ENCODE peak calls at places on chromosomes 7 and 10, in eight cellular contexts. N is lower lobe of right lung; P is A673; O is CD4-positive, alpha-beta memory T cell; E is brain microvascular endothelial cell; M is trophoblast cell; U is colonic mucosa; A is esophagus squamous epithelium. G is an unnamed sample.

GRCh38 chr7:100400656-100401055 is 27.4 kb downstream of the PILRA start:
- DNase-seq in P (peak; percentile 47), E (no peak), N (no peak), M (peak; percentile 55), U (no peak), A (no peak), O (no peak), G (no peak)

GRCh38 chr7:31478018-31478417 is 35.9 kb upstream of the ITPRID1 start:
- DNase-seq in A (no peak), O (no peak), M (peak; percentile 71), P (no peak), U (no peak), N (no peak), E (no peak), G (no peak)

GRCh38 chr10:99296605-99297004 is 32.6 kb upstream of the CNNM1 start:
- DNase-seq in N (no peak), A (no peak), M (no peak), E (no peak), U (no peak), P (no peak), O (no peak), G (no peak)

GRCh38 chr7:11343818-11344413 is 370.2 kb downstream of the PHF14 start:
- DNase-seq in P (peak; percentile 68), U (no peak), N (no peak), O (peak; percentile 30), M (peak; percentile 87), E (peak; percentile 14), A (no peak), G (no peak)

GRCh38 chr10:68647928-68648327 is 73.1 kb upstream of the CCAR1 start:
- DNase-seq in N (no peak), E (peak; percentile 46), U (no peak), O (no peak), M (peak; percentile 44), A (no peak), P (peak; percentile 75), G (no peak)

GRCh38 chr7:148611692-148612091 is 21.1 kb downstream of the C7orf33 start:
- DNase-seq in U (no peak), M (peak; percentile 49), E (no peak), A (no peak), N (no peak), O (no peak), P (no peak), G (no peak)

GRCh38 chr10:47198221-47198620 is 101.8 kb upstream of the GDF10 start:
- DNase-seq in O (no peak), A (no peak), E (no peak), N (no peak), P (no peak), M (peak; percentile 27), U (no peak), G (no peak)

GRCh38 chr7:41885078-41885477 is 182.2 kb upstream of the INHBA start:
- DNase-seq in O (no peak), U (no peak), M (no peak), E (no peak), P (no peak), N (no peak), A (no peak), G (no peak)

GRCh38 chr7:602341-603141 is 82.9 kb upstream of the PDGFA start:
- DNase-seq in U (no peak), P (no peak), A (no peak), M (peak; percentile 1), E (no peak), N (peak; percentile 76), O (no peak), G (peak; percentile 23)

GRCh38 chr7:74454059-74454947 is 597 bp downstream of the GTF2IRD1 start:
- DNase-seq in M (no peak), A (no peak), N (no peak), O (no peak), E (no peak), P (no peak), U (no peak), G (no peak)

GRCh38 chr10:104299031-104299904 is 30.3 kb downstream of the GSTO2 start:
- DNase-seq in A (no peak), E (peak; percentile 90), M (peak; percentile 86), U (no peak), O (no peak), P (no peak), N (no peak), G (no peak)

GRCh38 chr10:116272497-116273221 is at the start of gene GFRA1:
- DNase-seq in N (no peak), U (no peak), A (no peak), P (peak; percentile 14), M (no peak), E (no peak), O (no peak), G (no peak)

GRCh38 chr10:122323941-122324675 is 50.4 kb upstream of the PLEKHA1 start:
- DNase-seq in N (no peak), M (peak; percentile 33), U (no peak), P (no peak), O (no peak), E (no peak), A (no peak), G (no peak)

GRCh38 chr7:5510426-5511045 is 86.9 kb upstream of the TNRC18 start:
- DNase-seq in N (no peak), A (no peak), U (no peak), O (no peak), M (no peak), P (no peak), E (no peak), G (no peak)

GRCh38 chr10:100728928-100729876 is 16.2 kb upstream of the PAX2 start:
- DNase-seq in O (no peak), M (peak; percentile 61), N (no peak), E (no peak), U (peak; percentile 31), A (no peak), P (peak; percentile 50), G (no peak)

GRCh38 chr7:119465798-119466305 is 807.1 kb upstream of the KCND2 start:
- DNase-seq in M (no peak), U (no peak), P (no peak), O (no peak), E (no peak), A (no peak), N (no peak), G (no peak)

GRCh38 chr7:84654287-84654686 is 459.7 kb upstream of the SEMA3A start:
- DNase-seq in M (no peak), A (no peak), N (no peak), P (peak; percentile 47), U (no peak), O (no peak), E (no peak), G (no peak)

GRCh38 chr7:31443457-31443856 is 70.4 kb upstream of the ITPRID1 start:
- DNase-seq in A (no peak), O (no peak), P (peak; percentile 89), M (peak; percentile 79), E (peak; percentile 12), N (no peak), U (no peak), G (no peak)

GRCh38 chr10:100186813-100187212 is 984 bp upstream of the ERLIN1 start:
- DNase-seq in N (no peak), U (peak; percentile 29), E (no peak), A (no peak), P (peak; percentile 35), M (no peak), O (no peak), G (no peak)

GRCh38 chr10:43959854-43960415 is 311.3 kb upstream of the ZNF32 start:
- DNase-seq in U (no peak), A (no peak), O (no peak), N (no peak), E (no peak), P (no peak), M (no peak), G (no peak)

GRCh38 chr10:100192350-100192749 is 6.5 kb upstream of the ERLIN1 start:
- DNase-seq in P (no peak), M (peak; percentile 12), E (no peak), A (no peak), U (no peak), N (no peak), O (no peak), G (no peak)

GRCh38 chr10:21750424-21750823 is 216.4 kb downstream of the MLLT10 start:
- DNase-seq in N (no peak), E (no peak), A (no peak), M (no peak), P (no peak), U (no peak), O (no peak), G (no peak)
- H3K4me3 ChIP-seq in N (no peak overlapping the region), E (no peak overlapping the region), A (no peak overlapping the region), M (no peak overlapping the region), P (no peak overlapping the region), U (no peak overlapping the region), O (no peak overlapping the region), G (no peak overlapping the region)

DNA sequence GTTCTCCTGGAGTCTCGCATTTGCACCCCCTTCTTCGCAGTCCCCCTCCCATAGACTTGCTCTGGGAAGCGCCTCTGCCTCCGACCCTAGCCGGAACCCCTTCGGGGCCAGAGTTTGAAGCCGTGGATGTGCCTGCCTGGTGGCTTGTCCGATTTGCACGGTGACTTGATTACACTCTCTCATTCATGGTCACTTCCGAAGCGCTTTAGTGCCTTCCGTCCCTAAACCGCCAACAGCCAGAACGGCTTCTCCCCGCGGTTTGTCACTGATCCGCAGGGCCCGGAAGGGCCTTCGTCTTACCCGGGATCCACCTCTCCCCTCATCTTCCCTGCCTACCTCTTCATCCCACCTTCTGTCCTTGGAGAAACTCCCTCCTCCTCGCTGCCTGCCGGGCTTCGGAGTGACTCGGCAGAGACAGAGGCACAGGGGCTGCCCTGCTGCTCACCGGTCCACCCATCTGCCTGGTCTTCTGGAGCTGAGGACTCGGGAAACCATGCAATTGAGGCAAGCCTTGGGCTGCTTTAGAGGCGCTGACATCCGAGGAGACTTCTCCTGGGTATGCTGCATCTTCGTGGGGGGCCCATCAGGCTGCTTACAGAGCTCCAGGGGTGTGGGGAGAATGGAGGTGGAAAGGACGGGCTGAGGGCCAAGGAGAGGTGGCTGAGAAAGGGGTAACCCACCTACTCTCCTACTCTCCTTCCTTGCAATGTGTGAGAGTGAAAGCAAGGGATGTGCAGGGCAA is 847 bp upstream of the HOXA11 start:
- DNase-seq in N (no peak), A (no peak), M (no peak), P (no peak), O (no peak), E (no peak), U (no peak), G (no peak)
- H3K4me3 ChIP-seq in N (no peak overlapping the region), A (peak overlapping the region; percentile 25), M (no peak overlapping the region), P (no peak overlapping the region), O (no peak overlapping the region), E (no peak overlapping the region), U (peak overlapping the region; percentile 50), G (peak overlapping the region; percentile 42)

DNA sequence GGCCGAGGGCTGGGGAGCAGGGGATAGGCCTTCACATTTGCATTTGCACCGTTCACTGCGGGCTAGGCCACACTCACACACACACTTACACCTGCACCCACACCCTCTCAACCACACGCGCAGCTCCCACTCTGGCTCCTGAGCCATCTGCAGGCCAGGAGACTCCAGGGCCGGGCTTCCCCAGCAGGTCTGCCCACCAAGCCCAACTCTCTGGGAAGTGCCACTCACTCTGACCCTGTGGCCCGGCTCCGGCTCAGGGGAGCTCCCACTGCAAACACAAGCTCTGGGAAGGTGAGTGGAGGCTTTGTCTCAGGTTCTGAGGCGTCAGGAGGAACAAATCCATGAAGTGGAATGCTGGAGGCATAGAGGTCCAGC is 157.9 kb downstream of the NRF1 start:
- DNase-seq in M (no peak), U (no peak), O (no peak), A (no peak), P (no peak), N (no peak), E (no peak), G (no peak)
- H3K4me3 ChIP-seq in M (no peak overlapping the region), U (no peak overlapping the region), O (no peak overlapping the region), A (no peak overlapping the region), P (no peak overlapping the region), N (no peak overlapping the region), E (no peak overlapping the region), G (no peak overlapping the region)

GRCh38 chr10:128398999-128399398 is 272.8 kb upstream of the MKI67 start:
- DNase-seq in P (no peak), A (no peak), M (no peak), E (no peak), N (no peak), U (no peak), O (no peak), G (no peak)
- H3K4me3 ChIP-seq in P (no peak overlapping the region), A (no peak overlapping the region), M (no peak overlapping the region), E (no peak overlapping the region), N (no peak overlapping the region), U (no peak overlapping the region), O (no peak overlapping the region), G (no peak overlapping the region)